ENCODE peak calls at places on chromosomes 11 and 22, in five cellular contexts. One of them, this sample, is unnamed.

GRCh38 chr11:45653277-45653676 is 12.1 kb downstream of the CHST1 start:
- DNase-seq in mesenchymal stem cell: no peak
- DNase-seq in neuronal stem cell: no peak
- DNase-seq in IMR-90: no peak
- DNase-seq in mesendoderm: no peak
- DNase-seq in this sample: no peak

GRCh38 chr11:490186-490929 is 16.7 kb downstream of the RNH1 start:
- DNase-seq in neuronal stem cell: no peak
- DNase-seq in mesendoderm: no peak
- DNase-seq in mesenchymal stem cell: no peak
- DNase-seq in IMR-90: no peak
- DNase-seq in this sample: no peak

GRCh38 chr11:9808943-9809342 is 145.1 kb downstream of the SWAP70 start:
- DNase-seq in mesenchymal stem cell: peak
- DNase-seq in IMR-90: no peak
- DNase-seq in neuronal stem cell: peak
- DNase-seq in mesendoderm: no peak
- DNase-seq in this sample: no peak

GRCh38 chr11:41118521-41118920 is 340.9 kb downstream of the LRRC4C start:
- DNase-seq in mesenchymal stem cell: no peak
- DNase-seq in mesendoderm: no peak
- DNase-seq in IMR-90: no peak
- DNase-seq in neuronal stem cell: no peak
- DNase-seq in this sample: peak

GRCh38 chr11:17116121-17116520 is 38.7 kb upstream of the RPS13 start:
- DNase-seq in mesenchymal stem cell: no peak
- DNase-seq in IMR-90: no peak
- DNase-seq in neuronal stem cell: no peak
- DNase-seq in mesendoderm: no peak
- DNase-seq in this sample: no peak

GRCh38 chr22:25060522-25061071 is 108.1 kb downstream of the KIAA1671 start:
- DNase-seq in IMR-90: no peak
- DNase-seq in mesendoderm: no peak
- DNase-seq in neuronal stem cell: no peak
- DNase-seq in mesenchymal stem cell: no peak
- DNase-seq in this sample: no peak

GRCh38 chr11:99015634-99016454 is 4.9 kb upstream of the CNTN5 start:
- DNase-seq in IMR-90: peak
- DNase-seq in mesenchymal stem cell: peak
- DNase-seq in mesendoderm: peak
- DNase-seq in neuronal stem cell: peak
- DNase-seq in this sample: no peak

GRCh38 chr11:68010058-68011041 is at the start of gene ALDH3B1:
- DNase-seq in mesenchymal stem cell: peak
- DNase-seq in IMR-90: peak
- DNase-seq in mesendoderm: peak
- DNase-seq in neuronal stem cell: no peak
- DNase-seq in this sample: no peak

GRCh38 chr11:134432776-134433175 is 20.7 kb upstream of the B3GAT1 start:
- DNase-seq in neuronal stem cell: no peak
- DNase-seq in mesenchymal stem cell: no peak
- DNase-seq in mesendoderm: no peak
- DNase-seq in IMR-90: no peak
- DNase-seq in this sample: no peak

GRCh38 chr11:60263434-60263833 is 17.0 kb upstream of the MS4A4A start:
- DNase-seq in mesenchymal stem cell: no peak
- DNase-seq in IMR-90: no peak
- DNase-seq in mesendoderm: no peak
- DNase-seq in neuronal stem cell: no peak
- DNase-seq in this sample: no peak

DNA sequence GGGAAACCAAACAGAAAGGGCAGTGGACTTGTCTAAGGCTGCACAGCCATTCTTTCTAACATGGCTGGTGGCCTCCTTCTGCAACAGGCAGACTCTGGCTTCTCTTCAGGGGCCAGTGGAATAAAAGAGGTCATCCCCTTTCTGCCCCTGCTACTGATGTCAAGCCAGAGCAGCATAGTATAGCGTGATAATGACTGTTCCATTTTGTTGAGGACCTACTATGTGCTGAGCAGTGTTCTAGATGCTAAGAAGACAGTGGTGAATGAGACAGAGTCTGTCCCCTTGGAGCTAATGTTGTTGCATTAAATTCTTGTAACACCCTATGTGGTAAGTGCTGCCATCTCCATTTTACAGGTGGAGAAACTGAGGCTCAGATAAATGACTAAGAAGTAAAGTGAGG is 15.7 kb upstream of the SYT7 start:
- DNase-seq in neuronal stem cell: no peak
- DNase-seq in mesenchymal stem cell: no peak
- DNase-seq in IMR-90: no peak
- DNase-seq in mesendoderm: no peak
- DNase-seq in this sample: no peak
- H2BK120ac ChIP-seq in neuronal stem cell: no peak
- H2BK120ac ChIP-seq in mesenchymal stem cell: no peak
- H2BK120ac ChIP-seq in IMR-90: no peak
- H2BK120ac ChIP-seq in mesendoderm: no peak
- H2BK120ac ChIP-seq in this sample: no peak

GRCh38 chr11:121488145-121488544 is 35.4 kb upstream of the SORL1-AS1 start:
- DNase-seq in IMR-90: no peak
- DNase-seq in mesenchymal stem cell: no peak
- DNase-seq in mesendoderm: no peak
- DNase-seq in neuronal stem cell: no peak
- DNase-seq in this sample: no peak
- H2BK120ac ChIP-seq in IMR-90: no peak
- H2BK120ac ChIP-seq in mesenchymal stem cell: no peak
- H2BK120ac ChIP-seq in mesendoderm: no peak
- H2BK120ac ChIP-seq in neuronal stem cell: no peak
- H2BK120ac ChIP-seq in this sample: no peak

GRCh38 chr11:12803086-12803826 is 129.0 kb downstream of the TEAD1 start:
- DNase-seq in neuronal stem cell: peak
- DNase-seq in IMR-90: peak
- DNase-seq in mesendoderm: peak
- DNase-seq in mesenchymal stem cell: peak
- DNase-seq in this sample: no peak
- H2BK120ac ChIP-seq in neuronal stem cell: no peak
- H2BK120ac ChIP-seq in IMR-90: no peak
- H2BK120ac ChIP-seq in mesendoderm: peak
- H2BK120ac ChIP-seq in mesenchymal stem cell: peak
- H2BK120ac ChIP-seq in this sample: no peak

DNA sequence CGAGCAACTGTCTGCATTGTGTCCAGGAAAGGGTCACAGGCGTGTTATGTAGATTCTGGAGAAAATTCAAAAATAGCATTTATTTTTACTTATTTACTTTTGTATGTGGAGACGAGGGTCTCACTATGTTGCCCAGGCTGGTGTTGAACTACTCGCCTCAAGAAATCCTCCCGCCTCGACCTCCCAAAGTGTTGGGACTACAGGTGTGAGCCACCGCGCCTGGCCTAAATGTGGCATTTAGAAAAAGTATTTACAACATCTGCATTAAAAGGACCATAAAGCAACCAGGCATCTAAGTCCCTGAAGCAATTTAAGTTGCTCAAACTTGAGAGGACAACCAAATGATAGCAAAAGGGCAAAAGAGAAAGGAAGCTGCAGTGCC is 637 bp downstream of the TRIM66 start:
- DNase-seq in mesenchymal stem cell: no peak
- DNase-seq in IMR-90: no peak
- DNase-seq in neuronal stem cell: no peak
- DNase-seq in mesendoderm: no peak
- DNase-seq in this sample: no peak
- H2BK120ac ChIP-seq in mesenchymal stem cell: peak
- H2BK120ac ChIP-seq in IMR-90: no peak
- H2BK120ac ChIP-seq in neuronal stem cell: no peak
- H2BK120ac ChIP-seq in mesendoderm: no peak
- H2BK120ac ChIP-seq in this sample: no peak

DNA sequence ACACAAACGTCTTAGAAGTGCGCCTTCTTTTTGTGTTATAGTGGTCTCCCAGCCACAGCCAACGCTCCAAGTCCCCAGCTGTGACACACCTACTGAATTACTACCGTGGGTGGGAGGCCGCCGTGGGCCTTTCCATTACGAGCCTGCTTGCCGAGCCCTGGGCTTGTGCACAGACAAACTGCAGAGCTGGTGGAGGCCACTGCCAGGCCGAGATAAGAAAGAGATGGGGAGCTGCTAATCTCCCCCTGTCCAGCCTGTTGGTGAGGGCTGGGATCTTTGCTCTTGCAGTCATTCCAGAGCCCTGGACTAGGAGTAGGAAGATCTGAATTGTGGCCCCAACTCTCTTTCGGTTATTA is 820 bp downstream of the HMBS start:
- DNase-seq in neuronal stem cell: no peak
- DNase-seq in mesendoderm: no peak
- DNase-seq in IMR-90: no peak
- DNase-seq in mesenchymal stem cell: no peak
- DNase-seq in this sample: no peak
- H2BK120ac ChIP-seq in neuronal stem cell: no peak
- H2BK120ac ChIP-seq in mesendoderm: no peak
- H2BK120ac ChIP-seq in IMR-90: peak
- H2BK120ac ChIP-seq in mesenchymal stem cell: no peak
- H2BK120ac ChIP-seq in this sample: no peak

DNA sequence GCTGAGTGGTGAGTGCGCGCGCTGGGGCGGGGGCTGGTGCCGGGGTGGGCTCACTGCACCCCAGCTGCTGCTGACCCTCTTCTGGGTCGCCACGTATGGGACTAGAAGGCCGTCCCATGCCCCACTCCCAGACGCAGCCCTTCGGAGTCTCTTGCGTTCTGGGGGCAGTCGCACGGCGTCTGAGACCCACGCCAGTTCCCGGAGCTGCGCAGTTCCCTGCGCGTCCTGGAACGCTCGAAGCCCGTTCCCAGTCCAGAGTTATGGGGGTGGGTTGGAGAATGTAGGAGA is 345 bp downstream of the LAYN start:
- DNase-seq in mesenchymal stem cell: no peak
- DNase-seq in mesendoderm: no peak
- DNase-seq in IMR-90: no peak
- DNase-seq in neuronal stem cell: no peak
- DNase-seq in this sample: no peak
- H2BK120ac ChIP-seq in mesenchymal stem cell: peak
- H2BK120ac ChIP-seq in mesendoderm: no peak
- H2BK120ac ChIP-seq in IMR-90: peak
- H2BK120ac ChIP-seq in neuronal stem cell: no peak
- H2BK120ac ChIP-seq in this sample: no peak

DNA sequence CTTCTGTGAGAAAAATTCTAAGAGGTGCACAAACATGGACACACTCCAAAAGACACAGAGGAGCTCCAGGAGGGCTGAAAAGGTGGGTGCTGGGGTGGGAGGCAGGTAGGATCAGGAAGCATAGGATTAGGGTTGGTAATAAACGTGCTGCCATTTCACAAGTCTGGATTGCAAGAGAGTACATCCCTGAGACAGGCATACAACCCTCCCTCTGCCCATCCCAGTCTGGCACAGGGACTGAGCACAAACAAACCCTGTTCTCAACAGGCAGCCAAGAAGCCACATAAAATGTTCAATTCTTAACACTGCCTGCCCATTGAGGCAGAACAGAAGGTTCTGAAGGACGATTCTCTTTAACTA is 18.5 kb downstream of the SLC35F2 start:
- DNase-seq in mesendoderm: no peak
- DNase-seq in neuronal stem cell: no peak
- DNase-seq in IMR-90: no peak
- DNase-seq in mesenchymal stem cell: no peak
- DNase-seq in this sample: no peak
- H2BK120ac ChIP-seq in mesendoderm: no peak
- H2BK120ac ChIP-seq in neuronal stem cell: peak
- H2BK120ac ChIP-seq in IMR-90: peak
- H2BK120ac ChIP-seq in mesenchymal stem cell: no peak
- H2BK120ac ChIP-seq in this sample: no peak

GRCh38 chr22:43681724-43682360 is 130.3 kb downstream of the EFCAB6 start:
- DNase-seq in neuronal stem cell: no peak
- DNase-seq in mesendoderm: peak
- DNase-seq in mesenchymal stem cell: no peak
- DNase-seq in IMR-90: no peak
- DNase-seq in this sample: no peak
- H2BK120ac ChIP-seq in neuronal stem cell: no peak
- H2BK120ac ChIP-seq in mesendoderm: no peak
- H2BK120ac ChIP-seq in mesenchymal stem cell: no peak
- H2BK120ac ChIP-seq in IMR-90: no peak
- H2BK120ac ChIP-seq in this sample: no peak

DNA sequence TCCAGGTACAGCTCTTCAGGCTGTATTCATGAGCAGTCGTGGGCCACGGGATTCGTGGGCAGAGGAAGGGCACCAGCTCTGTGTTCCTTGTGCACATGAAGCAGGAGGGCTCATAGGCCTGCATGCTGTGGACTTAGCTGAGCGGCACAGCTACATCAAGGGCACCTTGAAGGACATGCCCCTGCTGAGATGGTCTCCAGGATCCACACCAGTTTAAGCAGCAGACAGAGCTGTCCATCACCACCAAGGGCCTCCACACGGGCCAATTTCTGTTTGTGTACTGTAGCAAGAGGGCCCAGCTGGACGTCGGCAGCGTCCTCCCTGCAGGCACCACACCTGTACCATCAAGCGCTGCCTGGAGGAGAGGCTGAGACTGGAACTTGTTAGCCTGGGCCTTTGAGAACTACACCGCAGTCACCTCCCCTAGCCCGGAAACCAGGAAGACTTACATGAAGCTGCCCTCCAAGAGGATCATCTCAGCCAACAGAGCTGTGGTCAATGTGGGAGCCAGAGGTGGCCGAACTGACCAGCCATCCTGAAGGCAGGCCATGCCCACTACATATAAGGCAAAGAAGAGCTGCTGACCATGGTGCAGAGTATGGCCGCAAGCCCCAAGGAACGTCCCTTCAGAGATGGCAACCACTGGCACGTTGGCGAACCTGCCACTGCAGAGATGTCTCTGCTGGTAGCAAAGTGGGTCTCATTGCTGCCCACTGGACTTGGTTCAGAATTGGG is 32.7 kb upstream of the GNB1L start:
- DNase-seq in mesendoderm: no peak
- DNase-seq in neuronal stem cell: no peak
- DNase-seq in mesenchymal stem cell: no peak
- DNase-seq in IMR-90: no peak
- DNase-seq in this sample: no peak
- H2BK120ac ChIP-seq in mesendoderm: no peak
- H2BK120ac ChIP-seq in neuronal stem cell: no peak
- H2BK120ac ChIP-seq in mesenchymal stem cell: no peak
- H2BK120ac ChIP-seq in IMR-90: peak
- H2BK120ac ChIP-seq in this sample: no peak

This sample was measured in H1.